ENCODE peak calls at places on chromosomes 5 and 9, in six cellular contexts. S, H, X, B, C and Y are unnamed samples.

GRCh38 chr9:112331676-112331955 is 1.8 kb downstream of the PTBP3 start:
- DNase-seq in S (no peak), H (no peak), X (no peak), B (no peak), C (no peak), Y (peak; percentile 22)

GRCh38 chr9:111610149-111610548 is 10.7 kb upstream of the PTGR1 start:
- DNase-seq in S (no peak), H (no peak), X (no peak), B (no peak), C (no peak), Y (no peak)

GRCh38 chr5:101102506-101102905 is 199.4 kb upstream of the ST8SIA4 start:
- DNase-seq in S (no peak), H (no peak), X (no peak), B (no peak), C (no peak), Y (no peak)

GRCh38 chr9:114003756-114004155 is 74.3 kb downstream of the AMBP start:
- DNase-seq in S (no peak), H (no peak), X (no peak), B (peak; percentile 93), C (no peak), Y (peak; percentile 43)

GRCh38 chr9:89655990-89656657 is 51.3 kb downstream of the GADD45G start:
- DNase-seq in S (no peak), H (no peak), X (no peak), B (no peak), C (no peak), Y (no peak)

GRCh38 chr5:142472306-142472951 is 147.6 kb upstream of the SPRY4 start:
- DNase-seq in S (peak; percentile 91), H (no peak), X (peak; percentile 77), B (no peak), C (peak; percentile 93), Y (peak; percentile 70)

GRCh38 chr5:138647794-138648193 is 72.6 kb upstream of the HSPA9 start:
- DNase-seq in S (no peak), H (no peak), X (no peak), B (no peak), C (no peak), Y (no peak)

GRCh38 chr9:137611623-137612609 is 6.4 kb downstream of the ARRDC1 start:
- DNase-seq in S (peak; percentile 63), H (peak; percentile 41), X (peak; percentile 81), B (no peak), C (peak; percentile 82), Y (peak; percentile 72)

GRCh38 chr5:165296401-165297130 is 1791.1 kb downstream of the MAT2B start:
- DNase-seq in S (no peak), H (no peak), X (no peak), B (no peak), C (no peak), Y (no peak)

GRCh38 chr5:179221196-179221876 is 123.9 kb downstream of the ADAMTS2 start:
- DNase-seq in S (no peak), H (no peak), X (no peak), B (no peak), C (no peak), Y (no peak)

GRCh38 chr5:76641514-76642120 is 18.4 kb upstream of the F2RL2 start:
- DNase-seq in S (peak; percentile 85), H (peak; percentile 68), X (peak; percentile 36), B (no peak), C (peak; percentile 64), Y (peak; percentile 94)

GRCh38 chr9:37271679-37272078 is 150.8 kb upstream of the GRHPR start:
- DNase-seq in S (peak; percentile 38), H (no peak), X (no peak), B (no peak), C (no peak), Y (no peak)

GRCh38 chr5:52605992-52606321 is 181.8 kb upstream of the ITGA1 start:
- DNase-seq in S (no peak), H (no peak), X (no peak), B (no peak), C (no peak), Y (no peak)

GRCh38 chr5:43036409-43036808 is 3.7 kb downstream of the ANXA2R start:
- DNase-seq in S (no peak), H (no peak), X (no peak), B (no peak), C (no peak), Y (no peak)

GRCh38 chr9:70110194-70111041 is 66.8 kb downstream of the MAMDC2 start:
- DNase-seq in S (no peak), H (no peak), X (peak; percentile 6), B (peak; percentile 81), C (peak; percentile 53), Y (no peak)

GRCh38 chr5:78526049-78526525 is 122.5 kb downstream of the LHFPL2 start:
- DNase-seq in S (peak; percentile 83), H (no peak), X (no peak), B (no peak), C (peak; percentile 67), Y (peak; percentile 63)

GRCh38 chr5:10454591-10455272 is 13.1 kb downstream of the ROPN1L start:
- DNase-seq in S (peak; percentile 60), H (no peak), X (peak; percentile 73), B (no peak), C (peak; percentile 47), Y (peak; percentile 19)

GRCh38 chr9:87742813-87743428 is 17.0 kb downstream of the CTSL start:
- DNase-seq in S (no peak), H (no peak), X (no peak), B (no peak), C (no peak), Y (no peak)

GRCh38 chr5:56172225-56172624 is 60.9 kb downstream of the ANKRD55 start:
- DNase-seq in S (no peak), H (no peak), X (no peak), B (no peak), C (no peak), Y (peak; percentile 77)

GRCh38 chr5:125134216-125135081 is 388.0 kb upstream of the ZNF608 start:
- DNase-seq in S (peak; percentile 82), H (no peak), X (peak; percentile 53), B (no peak), C (peak; percentile 81), Y (peak; percentile 78)